ENCODE peak calls at places on chromosomes 5 and 9, in nine cellular contexts. Q is A549; X is CD8-positive, alpha-beta T cell; H is dorsolateral prefrontal cortex; W is mammary epithelial cell; V is brain microvascular endothelial cell; B is A673; O is neural crest cell; C is tibial artery. D is an unnamed sample.
A peak's percentile ranks its signal among the peaks of the same experiment; 100 is the strongest.

GRCh38 chr9:81586786-81587185 is 102.6 kb downstream of the TLE1 start:
- DNase-seq in Q (no peak), X (no peak), H (no peak), W (no peak), V (no peak), B (no peak), O (no peak), C (no peak), D (no peak)

GRCh38 chr5:29378104-29378503 is 1815.4 kb upstream of the CDH6 start:
- DNase-seq in Q (no peak), X (no peak), H (no peak), W (no peak), V (no peak), B (no peak), O (no peak), C (no peak), D (no peak)

GRCh38 chr9:130927995-130928900 is 10.8 kb downstream of the FIBCD1 start:
- DNase-seq in Q (peak; percentile 81), X (no peak), H (no peak), W (peak; percentile 91), V (peak; percentile 18), B (no peak), O (no peak), C (no peak), D (no peak)

GRCh38 chr5:102711525-102712240 is 43.4 kb upstream of the PAM start:
- DNase-seq in Q (no peak), X (no peak), H (no peak), W (peak; percentile 4), V (no peak), B (no peak), O (no peak), C (no peak), D (no peak)

GRCh38 chr5:178772351-178772750 is 41.9 kb upstream of the ZNF354A start:
- DNase-seq in Q (no peak), X (no peak), H (no peak), W (no peak), V (no peak), B (no peak), O (no peak), C (no peak), D (no peak)

GRCh38 chr9:128809036-128809599 is 9.2 kb upstream of the ENDOG start:
- DNase-seq in Q (no peak), X (no peak), H (no peak), W (no peak), V (no peak), B (no peak), O (no peak), C (no peak), D (no peak)

GRCh38 chr5:59725393-59725768 is 168.1 kb downstream of the PDE4D start:
- DNase-seq in Q (no peak), X (no peak), H (no peak), W (no peak), V (no peak), B (no peak), O (no peak), C (no peak), D (no peak)

GRCh38 chr5:90740244-90740799 is 181.7 kb downstream of the ADGRV1 start:
- DNase-seq in Q (no peak), X (no peak), H (no peak), W (no peak), V (no peak), B (no peak), O (no peak), C (no peak), D (no peak)

GRCh38 chr9:70945301-70945700 is 176.1 kb downstream of the TRPM3 start:
- DNase-seq in Q (no peak), X (no peak), H (no peak), W (peak; percentile 50), V (no peak), B (no peak), O (no peak), C (no peak), D (no peak)

GRCh38 chr5:7325975-7326911 is 69.7 kb upstream of the ADCY2 start:
- DNase-seq in Q (no peak), X (no peak), H (no peak), W (no peak), V (no peak), B (no peak), O (no peak), C (peak; percentile 71), D (no peak)

GRCh38 chr5:37208883-37209808 is 40.0 kb downstream of the CPLANE1 start:
- DNase-seq in Q (no peak), X (peak; percentile 13), H (no peak), W (no peak), V (no peak), B (peak; percentile 58), O (no peak), C (no peak), D (no peak)

GRCh38 chr5:8012131-8012977 is 143.4 kb downstream of the MTRR start:
- DNase-seq in Q (peak; percentile 9), X (no peak), H (no peak), W (no peak), V (no peak), B (no peak), O (no peak), C (no peak), D (no peak)

DNA sequence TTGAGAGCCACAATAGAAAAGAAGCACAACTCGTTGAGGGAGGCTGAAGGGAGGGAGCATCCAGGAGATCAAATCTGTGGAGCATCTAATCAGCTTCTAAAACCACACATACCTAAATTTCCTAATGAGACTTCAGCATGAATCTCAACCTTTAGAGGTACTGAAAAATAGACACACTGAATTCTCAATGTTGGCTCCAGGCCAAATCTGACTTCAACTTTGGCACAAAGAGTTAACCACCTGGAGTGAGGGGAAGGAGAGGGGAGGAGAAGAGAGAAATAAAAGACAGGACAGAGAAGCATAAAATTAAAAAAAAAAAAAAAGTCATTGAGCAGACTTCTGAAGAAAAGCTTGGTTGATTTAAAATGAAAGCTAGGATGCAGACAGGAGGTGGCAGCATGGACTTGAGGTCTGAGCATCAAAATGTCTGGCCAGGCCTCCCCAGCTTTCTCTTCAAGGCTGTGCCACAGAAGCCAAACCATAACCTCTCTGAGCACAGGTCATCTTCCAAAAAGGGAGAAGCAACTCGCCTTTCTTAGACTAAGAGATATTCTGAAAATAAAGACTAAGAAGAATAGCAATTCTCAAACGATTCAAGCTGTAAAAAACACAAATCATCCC is 205.6 kb downstream of the DENND1A start:
- DNase-seq in Q (peak; percentile 43), X (no peak), H (peak; percentile 41), W (peak; percentile 6), V (peak; percentile 42), B (peak; percentile 17), O (no peak), C (no peak), D (no peak)
- TF ChIP-seq CTCF in Q (no peak), X (no peak), H (peak; percentile 43), W (no peak), V (peak; percentile 24), B (peak; percentile 24), O (no peak), C (peak; percentile 29), D (no peak)

GRCh38 chr9:5450360-5451051 is at the start of gene CD274:
- DNase-seq in Q (peak; percentile 91), X (peak; percentile 74), H (peak; percentile 67), W (peak; percentile 97), V (peak; percentile 80), B (peak; percentile 81), O (peak; percentile 57), C (peak; percentile 76), D (peak; percentile 74)
- TF ChIP-seq CTCF in Q (peak; percentile 75), X (peak; percentile 55), H (peak; percentile 63), W (peak; percentile 48), V (peak; percentile 77), B (peak; percentile 79), O (peak; percentile 63), C (peak; percentile 63), D (peak; percentile 17)

GRCh38 chr5:120052916-120053828 is 410.9 kb upstream of the PRR16 start:
- DNase-seq in Q (no peak), X (no peak), H (no peak), W (no peak), V (no peak), B (no peak), O (no peak), C (no peak), D (no peak)

GRCh38 chr5:120053841-120054240 is 410.3 kb upstream of the PRR16 start:
- DNase-seq in Q (no peak), X (no peak), H (no peak), W (no peak), V (peak; percentile 12), B (no peak), O (no peak), C (no peak), D (no peak)

GRCh38 chr5:120055858-120056257 is 408.2 kb upstream of the PRR16 start:
- DNase-seq in Q (peak; percentile 17), X (no peak), H (no peak), W (peak; percentile 39), V (peak; percentile 65), B (peak; percentile 11), O (no peak), C (no peak), D (no peak)
- TF ChIP-seq CTCF in Q (peak; percentile 8), X (no peak), H (peak; percentile 11), W (peak; percentile 19), V (peak; percentile 50), B (no peak), O (no peak), C (peak; percentile 37), D (no peak)

DNA sequence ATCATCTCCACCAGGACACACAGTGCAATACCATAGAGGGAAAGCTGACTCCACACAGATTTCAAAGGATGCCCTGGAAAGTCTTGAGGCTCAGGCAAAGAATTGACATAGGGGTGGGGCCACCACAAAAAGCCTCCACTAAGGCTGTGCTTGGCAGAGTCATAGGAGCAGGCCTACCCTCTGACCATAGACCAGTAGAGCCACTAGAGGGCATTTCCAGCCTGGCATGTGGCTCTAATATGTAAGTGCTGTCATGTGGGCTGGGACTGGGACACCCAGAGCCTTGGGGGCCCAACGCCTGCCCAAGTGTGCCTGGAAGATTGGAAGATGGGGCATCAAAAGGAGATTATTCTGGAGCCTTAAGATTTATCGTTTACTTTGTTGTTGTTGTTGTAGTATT is 726.0 kb downstream of the DNAH5 start:
- DNase-seq in Q (peak; percentile 14), X (no peak), H (no peak), W (peak; percentile 29), V (no peak), B (no peak), O (no peak), C (no peak), D (no peak)
- TF ChIP-seq CTCF in Q (no peak), X (no peak), H (no peak), W (peak; percentile 35), V (peak; percentile 16), B (no peak), O (peak; percentile 16), C (no peak), D (no peak)

GRCh38 chr9:99104459-99105151 is at the start of gene TGFBR1:
- DNase-seq in Q (peak; percentile 89), X (peak; percentile 92), H (peak; percentile 87), W (peak; percentile 89), V (peak; percentile 82), B (peak; percentile 91), O (peak; percentile 89), C (peak; percentile 92), D (peak; percentile 97)
- TF ChIP-seq CTCF in Q (no peak), X (no peak), H (peak; percentile 9), W (no peak), V (peak; percentile 7), B (no peak), O (no peak), C (no peak), D (no peak)